ENCODE peak calls at places on chromosomes 7 and 10, in seven cellular contexts. T is heart right ventricle; J is CD8-positive, alpha-beta T cell; D is NCI-H1105; L is T-cell; Y is memory B cell; G is ELR. W is an unnamed sample.

GRCh38 chr10:50892467-50892866 is 7.0 kb upstream of the A1CF start:
- DNase-seq in T (no peak), J (no peak), D (no peak), L (no peak), Y (no peak), G (no peak), W (no peak)

GRCh38 chr10:97549587-97550322 is 22.8 kb upstream of the ANKRD2 start:
- DNase-seq in T (no peak), J (no peak), D (no peak), L (no peak), Y (no peak), G (no peak), W (no peak)

GRCh38 chr7:151491859-151492258 is 27.8 kb downstream of the RHEB start:
- DNase-seq in T (no peak), J (no peak), D (no peak), L (no peak), Y (no peak), G (peak), W (no peak)

GRCh38 chr10:97708976-97709745 is 4.4 kb upstream of the MARVELD1 start:
- DNase-seq in T (peak), J (no peak), D (peak), L (peak), Y (no peak), G (peak), W (no peak)

GRCh38 chr7:2474813-2475677 is 1.2 kb downstream of the GRIFIN start:
- DNase-seq in T (no peak), J (no peak), D (no peak), L (no peak), Y (no peak), G (no peak), W (no peak)

GRCh38 chr10:28569506-28570159 is 36.7 kb downstream of the WAC start:
- DNase-seq in T (no peak), J (no peak), D (no peak), L (no peak), Y (no peak), G (peak), W (no peak)

GRCh38 chr10:110699859-110700468 is 55.8 kb downstream of the RBM20 start:
- DNase-seq in T (no peak), J (no peak), D (no peak), L (no peak), Y (no peak), G (no peak), W (no peak)

GRCh38 chr7:39979406-39980073 is 29.5 kb downstream of the CDK13 start:
- DNase-seq in T (no peak), J (no peak), D (no peak), L (peak), Y (no peak), G (no peak), W (no peak)

GRCh38 chr10:97651773-97652172 is 11.3 kb downstream of the PI4K2A start:
- DNase-seq in T (no peak), J (no peak), D (no peak), L (no peak), Y (no peak), G (peak), W (no peak)

GRCh38 chr10:102414749-102415148 is 3.8 kb downstream of the PSD start:
- DNase-seq in T (no peak), J (no peak), D (no peak), L (no peak), Y (no peak), G (no peak), W (no peak)

GRCh38 chr7:152136623-152137022 is 111.1 kb downstream of the GALNT11 start:
- DNase-seq in T (no peak), J (no peak), D (no peak), L (no peak), Y (no peak), G (peak), W (no peak)

GRCh38 chr10:18079665-18080295 is 60.4 kb upstream of the CACNB2 start:
- DNase-seq in T (no peak), J (no peak), D (no peak), L (no peak), Y (no peak), G (peak), W (no peak)

GRCh38 chr10:77274046-77274795 is 363.4 kb downstream of the KCNMA1 start:
- DNase-seq in T (no peak), J (no peak), D (no peak), L (no peak), Y (no peak), G (peak), W (no peak)

GRCh38 chr7:818031-818699 is 14.1 kb upstream of the SUN1 start:
- DNase-seq in T (no peak), J (no peak), D (no peak), L (no peak), Y (peak), G (peak), W (no peak)

GRCh38 chr7:106064836-106065559 is 47.1 kb downstream of the SYPL1 start:
- DNase-seq in T (peak), J (no peak), D (peak), L (no peak), Y (no peak), G (peak), W (no peak)

GRCh38 chr10:34830527-34830926 is 15.4 kb upstream of the PARD3 start:
- DNase-seq in T (no peak), J (no peak), D (no peak), L (no peak), Y (no peak), G (no peak), W (no peak)

GRCh38 chr7:42210333-42210732 is 26.7 kb downstream of the GLI3 start:
- DNase-seq in T (no peak), J (no peak), D (no peak), L (no peak), Y (no peak), G (no peak), W (no peak)

GRCh38 chr10:34644245-34644644 is 170.9 kb downstream of the PARD3 start:
- DNase-seq in T (peak), J (no peak), D (no peak), L (no peak), Y (no peak), G (no peak), W (no peak)

GRCh38 chr10:133257489-133258065 is 19.1 kb downstream of the ADAM8 start:
- DNase-seq in T (peak), J (no peak), D (no peak), L (no peak), Y (no peak), G (peak), W (no peak)

GRCh38 chr10:76779163-76779820 is 858.3 kb downstream of the KCNMA1 start:
- DNase-seq in T (no peak), J (no peak), D (no peak), L (no peak), Y (no peak), G (peak), W (no peak)

GRCh38 chr7:90961037-90961725 is 303.1 kb upstream of the FZD1 start:
- DNase-seq in T (no peak), J (no peak), D (no peak), L (no peak), Y (no peak), G (peak), W (no peak)

GRCh38 chr10:132746801-132747625 is 38.9 kb downstream of the NKX6-2 start:
- DNase-seq in T (no peak), J (no peak), D (no peak), L (no peak), Y (no peak), G (no peak), W (no peak)

GRCh38 chr7:6057316-6058128 is 26.3 kb downstream of the ANKRD61 start:
- DNase-seq in T (no peak), J (no peak), D (no peak), L (no peak), Y (no peak), G (no peak), W (no peak)

GRCh38 chr7:113504142-113504541 is 385.8 kb upstream of the SMIM30 start:
- DNase-seq in T (no peak), J (no peak), D (no peak), L (no peak), Y (no peak), G (no peak), W (no peak)

GRCh38 chr7:116271161-116271979 is 61.0 kb downstream of the TES start:
- DNase-seq in T (no peak), J (no peak), D (no peak), L (no peak), Y (no peak), G (peak), W (no peak)

GRCh38 chr7:106062006-106062405 is 50.1 kb downstream of the SYPL1 start:
- DNase-seq in T (no peak), J (no peak), D (no peak), L (no peak), Y (no peak), G (no peak), W (no peak)

GRCh38 chr7:81769891-81770818 is at the start of gene HGF:
- DNase-seq in T (peak), J (no peak), D (peak), L (no peak), Y (no peak), G (peak), W (no peak)

GRCh38 chr7:78095549-78095948 is 297.0 kb downstream of the PHTF2 start:
- DNase-seq in T (no peak), J (no peak), D (no peak), L (no peak), Y (no peak), G (peak), W (no peak)

GRCh38 chr10:26723016-26723415 is 25.5 kb downstream of the PDSS1 start:
- DNase-seq in T (no peak), J (no peak), D (no peak), L (no peak), Y (no peak), G (no peak), W (no peak)

W was measured in stimulated activated naive B cell treated with anti-CD40 and anti-IgM and Interleukin-4, amounts not matched to agents 10 μg/mL and 1 μg/mL and 100 μg/mL, for 72 hours.